ENCODE peak calls at places on chromosomes 5 and 9, in four cellular contexts. X, I, R and M are unnamed samples.

GRCh38 chr5:107997338-107997979 is 326.7 kb upstream of the EFNA5 start:
- DNase-seq in X (no peak), I (no peak), R (no peak), M (no peak)

GRCh38 chr5:67233075-67233474 is 36.5 kb upstream of the CD180 start:
- DNase-seq in X (no peak), I (no peak), R (no peak), M (no peak)

GRCh38 chr9:130837002-130837511 is 2.0 kb downstream of the ABL1 start:
- DNase-seq in X (no peak), I (no peak), R (no peak), M (no peak)

GRCh38 chr5:157350939-157351338 is 85.0 kb downstream of the CYFIP2 start:
- DNase-seq in X (no peak), I (no peak), R (no peak), M (no peak)

GRCh38 chr5:94197970-94198369 is 420.4 kb downstream of the KIAA0825 start:
- DNase-seq in X (no peak), I (no peak), R (no peak), M (no peak)

GRCh38 chr9:85117831-85118230 is 448.3 kb downstream of the NTRK2 start:
- DNase-seq in X (no peak), I (no peak), R (no peak), M (no peak)

GRCh38 chr5:6638236-6638635 is 5.0 kb downstream of the SRD5A1 start:
- DNase-seq in X (no peak), I (no peak), R (no peak), M (no peak)

GRCh38 chr9:124032247-124032646 is 20.7 kb downstream of the LHX2 start:
- DNase-seq in X (no peak), I (no peak), R (no peak), M (no peak)

GRCh38 chr9:19788614-19789271 is at the start of gene SLC24A2:
- DNase-seq in X (no peak), I (peak), R (peak), M (no peak)

GRCh38 chr5:176639981-176640380 is 7.3 kb upstream of the TSPAN17 start:
- DNase-seq in X (no peak), I (peak), R (no peak), M (peak)

GRCh38 chr5:59543826-59544442 is 349.6 kb downstream of the PDE4D start:
- DNase-seq in X (no peak), I (peak), R (no peak), M (peak)

GRCh38 chr5:160923927-160924705 is 72.1 kb upstream of the ATP10B start:
- DNase-seq in X (no peak), I (no peak), R (peak), M (no peak)

GRCh38 chr5:4547547-4547946 is 592.6 kb upstream of the ADAMTS16 start:
- DNase-seq in X (no peak), I (no peak), R (no peak), M (no peak)

GRCh38 chr5:91293131-91293530 is 90.0 kb downstream of the ARRDC3 start:
- DNase-seq in X (no peak), I (peak), R (peak), M (no peak)

GRCh38 chr5:53335115-53335514 is 145.3 kb upstream of the FST start:
- DNase-seq in X (no peak), I (no peak), R (no peak), M (no peak)

GRCh38 chr5:8114597-8115266 is 245.8 kb downstream of the MTRR start:
- DNase-seq in X (no peak), I (no peak), R (no peak), M (no peak)